ENCODE peak calls at places on chromosomes 1 and 21, in ten cellular contexts. J is tibial artery; E is mesenchymal stem cell; R is IMR-90; L is left ventricle myocardium inferior; G is CD8-positive, alpha-beta memory T cell; Z is left lung; S is upper lobe of right lung; A is lower lobe of right lung; O is neural progenitor cell. I is an unnamed sample. For H3K4me1, the result is how much of the 10 kb centered on the place peaks cover.

GRCh38 chr1:97902067-97902466 is 18.8 kb downstream of the DPYD start:
- DNase-seq in Z (no peak), J (no peak), S (no peak), A (no peak), L (no peak), G (no peak), E (no peak), O (no peak), R (no peak), I (no peak)

GRCh38 chr1:164660415-164661174 is 101.6 kb downstream of the PBX1 start:
- DNase-seq in Z (no peak), J (no peak), G (peak), E (peak), L (no peak), S (no peak), O (no peak), R (peak), A (no peak), I (peak)

GRCh38 chr21:42080788-42081083 is 9.6 kb downstream of the UMODL1 start:
- DNase-seq in J (no peak), A (no peak), L (no peak), G (no peak), E (peak), O (no peak), Z (no peak), R (peak), S (no peak), I (no peak)

GRCh38 chr1:210441028-210441427 is 112.3 kb downstream of the HHAT start:
- DNase-seq in J (no peak), R (no peak), G (no peak), L (no peak), O (no peak), E (no peak), A (no peak), S (no peak), Z (no peak), I (no peak)

GRCh38 chr1:6460349-6461236 is 5.4 kb downstream of the TNFRSF25 start:
- DNase-seq in A (no peak), G (peak), E (no peak), S (no peak), O (no peak), L (no peak), Z (no peak), J (no peak), R (no peak), I (peak)

GRCh38 chr1:20137055-20137454 is 2.1 kb upstream of the PLA2G2F start:
- DNase-seq in A (peak), S (peak), G (no peak), J (peak), L (no peak), O (no peak), E (no peak), Z (peak), R (no peak), I (no peak)

GRCh38 chr1:100657876-100658715 is 61.4 kb upstream of the VCAM1 start:
- DNase-seq in S (no peak), L (no peak), G (no peak), A (no peak), E (peak), O (no peak), R (peak), J (no peak), Z (no peak), I (no peak)

GRCh38 chr1:94658221-94658620 is 116.7 kb upstream of the F3 start:
- DNase-seq in R (peak), S (no peak), Z (no peak), A (no peak), G (no peak), O (no peak), L (peak), J (no peak), E (peak), I (no peak)

GRCh38 chr1:212070720-212071302 is 35.3 kb downstream of the DTL start:
- DNase-seq in E (peak), A (no peak), R (peak), S (no peak), L (no peak), J (no peak), O (peak), Z (no peak), G (peak), I (peak)

GRCh38 chr21:33289199-33289819 is 23.1 kb downstream of the IL10RB start:
- DNase-seq in O (no peak), R (peak), Z (no peak), A (no peak), J (no peak), L (no peak), E (peak), S (no peak), G (no peak), I (no peak)

GRCh38 chr21:14438204-14438603 is 55.3 kb upstream of the HSPA13 start:
- DNase-seq in G (no peak), R (no peak), Z (no peak), E (peak), O (no peak), J (no peak), A (no peak), L (no peak), S (no peak), I (no peak)

GRCh38 chr1:108817016-108817415 is 39.9 kb downstream of the AKNAD1 start:
- DNase-seq in E (peak), S (no peak), L (no peak), G (no peak), A (no peak), R (peak), O (no peak), Z (peak), J (no peak), I (no peak)
- H3K4me3 ChIP-seq in E (peak), S (peak), L (peak), G (no peak), A (peak), R (no peak), O (no peak), Z (no peak), J (peak), I (no peak)

GRCh38 chr1:151312439-151313225 is 14.6 kb downstream of the PI4KB start:
- DNase-seq in E (peak), Z (no peak), R (peak), A (no peak), L (no peak), J (no peak), G (no peak), S (no peak), O (no peak), I (no peak)

GRCh38 chr1:151309851-151310323 is 17.3 kb downstream of the PI4KB start:
- DNase-seq in E (peak), O (peak), G (no peak), S (no peak), J (no peak), Z (peak), L (peak), R (peak), A (no peak), I (no peak)

GRCh38 chr1:151313501-151313900 is 13.7 kb downstream of the PI4KB start:
- DNase-seq in O (no peak), G (no peak), S (no peak), L (peak), R (no peak), Z (no peak), A (no peak), E (no peak), J (no peak), I (no peak)

GRCh38 chr1:151310986-151311385 is 16.2 kb downstream of the PI4KB start:
- DNase-seq in E (peak), G (no peak), L (no peak), Z (no peak), A (no peak), R (peak), S (no peak), J (no peak), O (no peak), I (no peak)

GRCh38 chr1:151311589-151312331 is 15.5 kb downstream of the PI4KB start:
- DNase-seq in J (peak), G (no peak), L (peak), O (no peak), E (peak), A (peak), S (no peak), R (peak), Z (peak), I (no peak)
- H3K27ac ChIP-seq in J (peak), G (peak), L (peak), O (no peak), E (peak), A (peak), S (peak), R (peak), Z (peak), I (no peak)

GRCh38 chr1:33439662-33440061 is 8.8 kb upstream of the PHC2 start:
- DNase-seq in A (no peak), S (no peak), O (peak), L (no peak), J (no peak), R (no peak), G (no peak), Z (no peak), E (no peak), I (no peak)
- H3K4me1 ChIP-seq in A (under half), S (under half), O (under half), L (under half), J (under half), R (under half), G (under half), Z (under half), E (under half), I (under half)

GRCh38 chr1:155971910-155972809 is 6.2 kb downstream of the ARHGEF2 start:
- DNase-seq in E (no peak), Z (no peak), O (no peak), J (no peak), G (no peak), A (no peak), L (no peak), R (no peak), S (no peak), I (no peak)

GRCh38 chr1:155967410-155968400 is 10.6 kb downstream of the ARHGEF2 start:
- DNase-seq in E (peak), O (no peak), A (no peak), S (no peak), Z (no peak), G (peak), R (no peak), J (peak), L (no peak), I (no peak)

GRCh38 chr1:155969377-155969791 is 9.0 kb downstream of the ARHGEF2 start:
- DNase-seq in E (no peak), L (no peak), S (no peak), A (no peak), G (no peak), J (no peak), R (no peak), O (no peak), Z (no peak), I (no peak)

GRCh38 chr1:155968670-155969069 is 9.7 kb downstream of the ARHGEF2 start:
- DNase-seq in R (peak), J (no peak), O (no peak), E (no peak), G (no peak), L (peak), A (no peak), Z (no peak), S (no peak), I (no peak)

DNA sequence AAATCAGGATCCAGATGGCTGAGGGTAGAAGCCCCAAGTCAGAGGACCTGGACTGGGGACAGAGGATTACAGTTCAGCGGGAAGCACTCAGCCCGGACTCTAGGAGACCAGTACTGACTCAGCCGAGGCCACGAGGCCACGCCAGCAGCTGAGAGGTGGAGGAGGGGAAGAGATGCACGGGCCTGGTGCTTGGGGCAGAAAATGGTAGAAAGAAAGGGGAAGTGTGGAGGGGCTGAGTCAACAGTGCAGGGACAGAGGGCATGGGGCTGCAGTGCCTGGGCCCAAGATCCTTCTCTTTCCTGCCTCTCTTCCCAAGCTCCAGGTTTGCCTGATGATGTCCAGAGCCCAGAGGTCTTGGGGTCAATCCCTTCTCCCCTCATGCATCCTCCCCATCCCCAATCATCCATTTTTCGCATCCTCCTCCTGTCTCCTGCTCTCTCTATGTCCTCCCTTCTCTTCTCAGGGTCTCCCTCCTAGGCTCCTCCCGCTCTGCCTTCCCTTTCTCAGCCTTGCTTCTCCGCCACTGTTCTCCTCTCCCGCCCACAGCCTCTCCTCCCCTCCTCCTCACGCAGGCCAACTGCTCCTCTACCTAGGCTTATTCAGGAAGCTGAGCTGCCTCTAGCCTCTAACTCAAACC is 7.7 kb downstream of the ARHGEF2 start:
- DNase-seq in A (peak), Z (peak), G (no peak), R (peak), J (peak), L (peak), S (peak), O (peak), E (peak), I (no peak)
- H3K4me3 ChIP-seq in A (peak), Z (no peak), G (no peak), R (no peak), J (no peak), L (peak), S (no peak), O (no peak), E (peak), I (no peak)

GRCh38 chr1:172180886-172181285 is 239.6 kb upstream of the C1orf105 start:
- DNase-seq in L (peak), O (no peak), Z (peak), A (peak), J (peak), E (peak), R (peak), S (peak), G (peak), I (peak)
- H3K27ac ChIP-seq in L (peak), O (no peak), Z (peak), A (peak), J (peak), E (peak), R (peak), S (peak), G (peak), I (peak)

GRCh38 chr1:118116909-118117308 is 68.1 kb downstream of the SPAG17 start:
- DNase-seq in S (no peak), O (no peak), G (no peak), R (no peak), Z (no peak), L (no peak), J (no peak), A (no peak), E (no peak), I (no peak)
- H3K4me1 ChIP-seq in S (under half), O (under half), G (under half), R (under half), Z (under half), L (under half), J (under half), A (under half), E (under half), I (under half)

GRCh38 chr1:153776352-153776751 is 1.1 kb downstream of the SLC27A3 start:
- DNase-seq in Z (no peak), G (no peak), S (no peak), E (no peak), L (no peak), A (peak), O (no peak), J (no peak), R (no peak), I (no peak)
- H3K4me3 ChIP-seq in Z (peak), G (peak), S (peak), E (peak), L (peak), A (peak), O (peak), J (peak), R (peak), I (peak)

DNA sequence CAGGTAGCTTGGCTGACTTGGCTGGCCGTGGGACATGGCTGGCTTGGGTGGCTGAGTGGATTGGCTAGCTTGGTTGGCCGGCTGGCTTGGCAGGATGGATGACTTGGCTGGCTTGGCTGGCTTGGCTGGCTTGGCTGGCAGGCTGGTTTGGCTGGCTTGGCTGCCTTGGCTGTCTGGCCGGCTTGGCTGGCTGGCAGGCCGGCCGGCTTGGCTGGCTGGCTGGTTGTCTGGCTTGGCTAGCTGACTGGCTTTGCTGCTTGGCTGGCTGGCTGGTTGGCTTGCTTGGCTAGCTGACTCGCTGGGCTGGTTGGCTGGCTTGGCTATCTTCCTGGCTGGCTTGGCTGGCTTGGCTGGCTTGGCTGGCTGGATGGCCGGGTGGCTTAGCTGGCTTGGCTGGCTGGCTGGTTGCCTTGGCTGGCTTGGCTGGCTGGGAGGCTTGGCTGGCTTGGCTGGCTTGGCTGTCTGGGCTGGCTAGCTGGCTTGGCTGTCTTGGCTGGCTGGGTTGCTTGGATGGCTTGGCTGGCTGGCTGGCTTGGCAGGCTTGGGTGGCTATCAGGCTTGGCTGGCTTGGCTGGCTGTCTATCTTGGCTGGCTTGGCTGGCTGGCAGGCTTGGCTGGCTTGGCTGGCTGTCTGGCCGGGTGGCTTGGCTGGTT is 129.7 kb upstream of the FAM72C start:
- DNase-seq in E (no peak), G (no peak), O (no peak), S (peak), A (peak), R (no peak), L (peak), J (peak), Z (peak), I (peak)
- H3K27ac ChIP-seq in E (no peak), G (no peak), O (no peak), S (no peak), A (no peak), R (no peak), L (no peak), J (no peak), Z (no peak), I (no peak)

GRCh38 chr21:44534688-44535087 is 5.3 kb downstream of the KRTAP10-1 start:
- DNase-seq in S (no peak), O (no peak), L (no peak), J (no peak), R (no peak), E (no peak), G (no peak), A (no peak), Z (no peak), I (no peak)

GRCh38 chr21:44537930-44538911 is 1.8 kb downstream of the KRTAP10-1 start:
- DNase-seq in R (no peak), S (peak), O (no peak), Z (no peak), E (no peak), G (no peak), A (peak), L (no peak), J (peak), I (no peak)

GRCh38 chr21:44533121-44533890 is 6.7 kb downstream of the KRTAP10-1 start:
- DNase-seq in R (no peak), Z (no peak), O (no peak), E (no peak), G (no peak), A (peak), S (peak), L (no peak), J (peak), I (no peak)

GRCh38 chr21:44533891-44534627 is 5.9 kb downstream of the KRTAP10-1 start:
- DNase-seq in E (no peak), S (peak), A (no peak), R (no peak), Z (no peak), O (no peak), L (no peak), J (peak), G (no peak), I (no peak)

GRCh38 chr21:44535963-44536362 is 4.0 kb downstream of the KRTAP10-1 start:
- DNase-seq in R (no peak), J (no peak), G (no peak), A (no peak), O (no peak), E (no peak), Z (no peak), S (peak), L (no peak), I (no peak)
- H3K4me1 ChIP-seq in R (under half), J (under half), G (under half), A (under half), O (under half), E (under half), Z (under half), S (under half), L (under half), I (under half)

GRCh38 chr1:112390775-112391602 is 5.0 kb upstream of the CTTNBP2NL start:
- DNase-seq in A (peak), Z (peak), R (peak), S (peak), L (peak), G (peak), O (peak), J (peak), E (peak), I (peak)
- H3K4me3 ChIP-seq in A (peak), Z (peak), R (peak), S (peak), L (peak), G (no peak), O (peak), J (peak), E (peak), I (no peak)

I was measured in CD4-positive, alpha-beta memory T cell.